ENCODE peak calls at places on chromosomes 16 and 17, in nine cellular contexts. N is GM19239; X is activated T-helper 9 cell treated with anti-CD3 and anti-CD28 coated beads, Interleukin-2, amount 50 U/mL, for 16 hours; E is DMS79; B is A549; F is ascending aorta; J is heart left ventricle; M is stimulated activated CD4-positive, alpha-beta T cell treated with anti-CD3 and anti-CD28 coated beads, Interleukin-15, amount 100 ng/mL, for 1 hour; S is SK-N-SH. K is an unnamed sample.

GRCh38 chr17:74750327-74751069 is 2.1 kb downstream of the NHERF1 start:
- DNase-seq in S (no peak), X (no peak), B (no peak), F (no peak), M (no peak), N (no peak), J (no peak), E (no peak), K (no peak)

GRCh38 chr16:52555572-52555971 is 8.6 kb upstream of the TOX3 start:
- DNase-seq in X (no peak), N (no peak), M (no peak), E (no peak), S (no peak), J (no peak), F (no peak), B (no peak), K (no peak)

GRCh38 chr16:77273815-77274214 is 74.6 kb downstream of the SYCE1L start:
- DNase-seq in N (no peak), F (no peak), M (no peak), S (no peak), J (no peak), B (no peak), X (no peak), E (peak), K (no peak)

GRCh38 chr16:89383095-89384003 is 107.0 kb downstream of the ANKRD11 start:
- DNase-seq in N (no peak), J (peak), M (no peak), E (no peak), S (peak), F (no peak), X (no peak), B (peak), K (peak)

GRCh38 chr16:3509470-3509928 is 8.7 kb downstream of the CLUAP1 start:
- DNase-seq in E (peak), F (no peak), N (no peak), M (peak), B (no peak), S (no peak), X (peak), J (no peak), K (no peak)

GRCh38 chr17:32912218-32912897 is 15.6 kb upstream of the TMEM98 start:
- DNase-seq in J (peak), N (no peak), S (no peak), B (peak), E (no peak), X (no peak), M (no peak), F (no peak), K (no peak)

GRCh38 chr17:15119928-15120327 is 145.2 kb downstream of the PMP22 start:
- DNase-seq in J (no peak), F (no peak), M (no peak), B (no peak), X (no peak), S (no peak), E (no peak), N (no peak), K (no peak)

GRCh38 chr17:76574166-76574565 is 11.5 kb downstream of the ST6GALNAC2 start:
- DNase-seq in X (no peak), N (no peak), E (no peak), J (no peak), B (no peak), S (no peak), F (no peak), M (no peak), K (no peak)

GRCh38 chr16:64580558-64580957 is 541.3 kb downstream of the CDH11 start:
- DNase-seq in J (no peak), N (no peak), S (no peak), E (no peak), M (no peak), F (no peak), B (no peak), X (no peak), K (no peak)

GRCh38 chr17:55161935-55162555 is 102.7 kb upstream of the HLF start:
- DNase-seq in J (no peak), B (peak), S (no peak), E (peak), F (no peak), M (no peak), X (no peak), N (no peak), K (no peak)

GRCh38 chr16:85090166-85090565 is 22.1 kb downstream of the CIBAR2 start:
- DNase-seq in B (no peak), J (no peak), E (no peak), M (no peak), N (no peak), S (peak), F (no peak), X (no peak), K (no peak)

GRCh38 chr17:46191332-46192210 is 1.7 kb downstream of the KANSL1 start:
- DNase-seq in J (peak), F (no peak), N (peak), M (no peak), S (peak), B (peak), X (no peak), E (peak), K (peak)

GRCh38 chr16:2959206-2959605 is 4.9 kb upstream of the KREMEN2 start:
- DNase-seq in S (no peak), N (no peak), M (no peak), E (no peak), X (no peak), B (no peak), J (no peak), F (no peak), K (no peak)

GRCh38 chr16:19118938-19119431 is 5.2 kb downstream of the ITPRIPL2 start:
- DNase-seq in X (no peak), S (no peak), M (no peak), E (no peak), J (peak), F (no peak), B (peak), N (no peak), K (no peak)

GRCh38 chr16:63720848-63721247 is 1401.0 kb downstream of the CDH11 start:
- DNase-seq in S (no peak), B (no peak), X (no peak), N (no peak), F (no peak), E (no peak), J (no peak), M (no peak), K (peak)

GRCh38 chr16:70569752-70570151 is 46.1 kb downstream of the SF3B3 start:
- DNase-seq in X (no peak), N (no peak), J (no peak), E (no peak), M (no peak), S (no peak), B (no peak), F (no peak), K (no peak)

GRCh38 chr17:73293480-73293911 is 18.3 kb downstream of the CDC42EP4 start:
- DNase-seq in B (peak), X (no peak), N (no peak), E (no peak), F (peak), J (peak), S (peak), M (no peak), K (no peak)

GRCh38 chr17:46868689-46869187 is 17.4 kb downstream of the WNT9B start:
- DNase-seq in X (no peak), N (no peak), J (no peak), E (no peak), B (peak), S (no peak), F (no peak), M (no peak), K (no peak)

GRCh38 chr16:13503960-13504635 is 415.9 kb upstream of the ERCC4 start:
- DNase-seq in X (no peak), N (no peak), M (no peak), F (no peak), J (no peak), E (no peak), S (no peak), B (no peak), K (no peak)

GRCh38 chr17:69951058-69951457 is 124.0 kb upstream of the KCNJ16 start:
- DNase-seq in E (no peak), F (no peak), N (no peak), X (no peak), B (no peak), M (no peak), J (no peak), S (no peak), K (no peak)